ENCODE peak calls at places on chromosomes 4 and X, in four cellular contexts. One of them, this sample, is unnamed.

GRCh38 chrX:7307720-7308119 is 159.8 kb upstream of the PUDP start:
- DNase-seq in cardiac septum: no peak
- DNase-seq in lower leg skin: no peak
- DNase-seq in AG08395: no peak
- DNase-seq in this sample: no peak

GRCh38 chr4:16457944-16458343 is 231.7 kb upstream of the TAPT1 start:
- DNase-seq in lower leg skin: no peak
- DNase-seq in AG08395: no peak
- DNase-seq in cardiac septum: no peak
- DNase-seq in this sample: no peak

GRCh38 chr4:61149278-61149677 is 50.8 kb upstream of the ADGRL3 start:
- DNase-seq in lower leg skin: no peak
- DNase-seq in AG08395: no peak
- DNase-seq in cardiac septum: no peak
- DNase-seq in this sample: no peak

GRCh38 chr4:60948008-60948407 is 252.1 kb upstream of the ADGRL3 start:
- DNase-seq in AG08395: no peak
- DNase-seq in cardiac septum: no peak
- DNase-seq in lower leg skin: no peak
- DNase-seq in this sample: no peak

GRCh38 chr4:107279729-107280128 is 243.6 kb upstream of the DKK2 start:
- DNase-seq in cardiac septum: no peak
- DNase-seq in AG08395: peak; percentile 16
- DNase-seq in lower leg skin: no peak
- DNase-seq in this sample: no peak

GRCh38 chrX:121876316-121876715 is 828.9 kb downstream of the GLUD2 start:
- DNase-seq in AG08395: peak; percentile 52
- DNase-seq in cardiac septum: no peak
- DNase-seq in lower leg skin: no peak
- DNase-seq in this sample: peak; percentile 5

GRCh38 chrX:630922-631496 is 418 bp downstream of the SHOX start:
- DNase-seq in cardiac septum: peak; percentile 33
- DNase-seq in lower leg skin: no peak
- DNase-seq in AG08395: no peak
- DNase-seq in this sample: no peak

GRCh38 chr4:184270808-184271413 is 53.2 kb upstream of the ENPP6 start:
- DNase-seq in cardiac septum: no peak
- DNase-seq in AG08395: no peak
- DNase-seq in lower leg skin: no peak
- DNase-seq in this sample: no peak

GRCh38 chr4:25927361-25928040 is 13.5 kb downstream of the SMIM20 start:
- DNase-seq in cardiac septum: no peak
- DNase-seq in lower leg skin: no peak
- DNase-seq in AG08395: no peak
- DNase-seq in this sample: no peak

GRCh38 chrX:274904-275475 is 6.2 kb upstream of the PLCXD1 start:
- DNase-seq in lower leg skin: no peak
- DNase-seq in AG08395: no peak
- DNase-seq in cardiac septum: peak; percentile 70
- DNase-seq in this sample: no peak

GRCh38 chr4:108181704-108182103 is 13.0 kb upstream of the LEF1 start:
- DNase-seq in lower leg skin: no peak
- DNase-seq in cardiac septum: no peak
- DNase-seq in AG08395: no peak
- DNase-seq in this sample: no peak

GRCh38 chrX:12065251-12065650 is 73.0 kb upstream of the FRMPD4 start:
- DNase-seq in AG08395: peak; percentile 25
- DNase-seq in cardiac septum: no peak
- DNase-seq in lower leg skin: no peak
- DNase-seq in this sample: peak; percentile 14

GRCh38 chr4:124915073-124915472 is 202.5 kb upstream of the ANKRD50 start:
- DNase-seq in AG08395: no peak
- DNase-seq in cardiac septum: no peak
- DNase-seq in lower leg skin: no peak
- DNase-seq in this sample: no peak

GRCh38 chr4:67035501-67035900 is 509.8 kb downstream of the CENPC start:
- DNase-seq in cardiac septum: no peak
- DNase-seq in AG08395: no peak
- DNase-seq in lower leg skin: peak; percentile 22
- DNase-seq in this sample: no peak

GRCh38 chr4:152308925-152309324 is 227.0 kb downstream of the FBXW7 start:
- DNase-seq in cardiac septum: no peak
- DNase-seq in lower leg skin: no peak
- DNase-seq in AG08395: no peak
- DNase-seq in this sample: no peak

GRCh38 chr4:165461176-165461835 is 82.5 kb downstream of the CPE start:
- DNase-seq in AG08395: peak; percentile 80
- DNase-seq in cardiac septum: no peak
- DNase-seq in lower leg skin: no peak
- DNase-seq in this sample: peak; percentile 65

GRCh38 chrX:23888887-23889501 is 18.7 kb downstream of the APOO start:
- DNase-seq in lower leg skin: no peak
- DNase-seq in AG08395: no peak
- DNase-seq in cardiac septum: no peak
- DNase-seq in this sample: no peak

GRCh38 chr4:127641524-127641923 is 8.8 kb downstream of the INTU start:
- DNase-seq in lower leg skin: no peak
- DNase-seq in AG08395: no peak
- DNase-seq in cardiac septum: no peak
- DNase-seq in this sample: no peak

GRCh38 chrX:48474127-48474526 is 1.9 kb upstream of the FTSJ1 start:
- DNase-seq in AG08395: no peak
- DNase-seq in lower leg skin: no peak
- DNase-seq in cardiac septum: no peak
- DNase-seq in this sample: no peak

GRCh38 chr4:85478576-85478975 is 3.6 kb downstream of the ARHGAP24 start:
- DNase-seq in cardiac septum: no peak
- DNase-seq in AG08395: peak; percentile 57
- DNase-seq in lower leg skin: no peak
- DNase-seq in this sample: peak; percentile 8

GRCh38 chr4:119286377-119287002 is 35.4 kb downstream of the FABP2 start:
- DNase-seq in lower leg skin: no peak
- DNase-seq in cardiac septum: no peak
- DNase-seq in AG08395: peak; percentile 31
- DNase-seq in this sample: peak; percentile 20

GRCh38 chrX:109773374-109773773 is 40.3 kb upstream of the ACSL4 start:
- DNase-seq in AG08395: no peak
- DNase-seq in cardiac septum: no peak
- DNase-seq in lower leg skin: no peak
- DNase-seq in this sample: no peak

GRCh38 chrX:109777749-109778148 is 44.7 kb upstream of the ACSL4 start:
- DNase-seq in lower leg skin: no peak
- DNase-seq in cardiac septum: no peak
- DNase-seq in AG08395: no peak
- DNase-seq in this sample: no peak

GRCh38 chr4:146132445-146132844 is 43.1 kb upstream of the LSM6 start:
- DNase-seq in cardiac septum: no peak
- DNase-seq in lower leg skin: no peak
- DNase-seq in AG08395: no peak
- DNase-seq in this sample: no peak

GRCh38 chr4:143375326-143376073 is 38.8 kb downstream of the GAB1 start:
- DNase-seq in AG08395: peak; percentile 37
- DNase-seq in lower leg skin: no peak
- DNase-seq in cardiac septum: no peak
- DNase-seq in this sample: no peak

GRCh38 chr4:845233-845835 is 19.4 kb upstream of the CPLX1 start:
- DNase-seq in cardiac septum: no peak
- DNase-seq in lower leg skin: no peak
- DNase-seq in AG08395: peak; percentile 70
- DNase-seq in this sample: peak; percentile 72

GRCh38 chr4:124202106-124202505 is 510.4 kb downstream of the ANKRD50 start:
- DNase-seq in AG08395: peak; percentile 13
- DNase-seq in lower leg skin: peak; percentile 40
- DNase-seq in cardiac septum: no peak
- DNase-seq in this sample: no peak

GRCh38 chrX:106100442-106100841 is 61.9 kb upstream of the SERPINA7 start:
- DNase-seq in lower leg skin: no peak
- DNase-seq in cardiac septum: no peak
- DNase-seq in AG08395: no peak
- DNase-seq in this sample: no peak

GRCh38 chr4:4402966-4403365 is 16.1 kb downstream of the NSG1 start:
- DNase-seq in cardiac septum: no peak
- DNase-seq in AG08395: peak; percentile 41
- DNase-seq in lower leg skin: no peak
- DNase-seq in this sample: no peak

GRCh38 chr4:106681381-106681921 is 312.9 kb upstream of the GIMD1 start:
- DNase-seq in AG08395: no peak
- DNase-seq in lower leg skin: no peak
- DNase-seq in cardiac septum: no peak
- DNase-seq in this sample: no peak

GRCh38 chr4:1775731-1776500 is 17.2 kb upstream of the FGFR3 start:
- DNase-seq in cardiac septum: no peak
- DNase-seq in AG08395: peak; percentile 35
- DNase-seq in lower leg skin: no peak
- DNase-seq in this sample: no peak

GRCh38 chr4:4735136-4735754 is 124.2 kb upstream of the MSX1 start:
- DNase-seq in AG08395: no peak
- DNase-seq in lower leg skin: no peak
- DNase-seq in cardiac septum: peak; percentile 15
- DNase-seq in this sample: no peak

GRCh38 chrX:123860506-123860840 is 620 bp downstream of the XIAP start:
- DNase-seq in AG08395: no peak
- DNase-seq in cardiac septum: no peak
- DNase-seq in lower leg skin: no peak
- DNase-seq in this sample: peak; percentile 18

GRCh38 chrX:46326161-46326560 is 219.1 kb downstream of the ZNF674 start:
- DNase-seq in cardiac septum: no peak
- DNase-seq in lower leg skin: no peak
- DNase-seq in AG08395: no peak
- DNase-seq in this sample: no peak

GRCh38 chr4:151581575-151581974 is 172.6 kb downstream of the FHIP1A start:
- DNase-seq in lower leg skin: no peak
- DNase-seq in AG08395: no peak
- DNase-seq in cardiac septum: no peak
- DNase-seq in this sample: no peak

This sample was measured in AG08396.